ENCODE peak calls at places on chromosomes 7 and 10, in nine cellular contexts. D, J, G, N, V, C, R, Q and H are unnamed samples.

GRCh38 chr10:11205026-11205772 is 187.5 kb downstream of the CELF2 start:
- ATAC-seq in D (no peak), N (no peak), Q (no peak), R (no peak), J (no peak), V (no peak), G (no peak), C (no peak), H (peak; percentile 76)

GRCh38 chr10:60778978-60779668 is 845 bp downstream of the CDK1 start:
- ATAC-seq in Q (peak; percentile 6), J (peak; percentile 22), R (no peak), G (no peak), C (peak; percentile 7), N (no peak), D (peak; percentile 42), V (no peak), H (no peak)

GRCh38 chr7:128391805-128392204 is 18.0 kb downstream of the IMPDH1 start:
- ATAC-seq in V (no peak), R (no peak), G (no peak), J (no peak), D (no peak), C (no peak), Q (no peak), N (no peak), H (no peak)

GRCh38 chr10:93063977-93064660 is 3.5 kb downstream of the CYP26C1 start:
- ATAC-seq in Q (no peak), D (no peak), V (no peak), J (no peak), N (no peak), C (no peak), R (no peak), G (no peak), H (no peak)

GRCh38 chr10:114453576-114453975 is 49.3 kb upstream of the AFAP1L2 start:
- ATAC-seq in Q (no peak), C (no peak), V (no peak), J (no peak), N (no peak), D (no peak), G (no peak), R (no peak), H (no peak)

GRCh38 chr7:144037414-144038096 is 11.2 kb upstream of the OR2A5 start:
- ATAC-seq in C (no peak), R (no peak), Q (no peak), N (no peak), J (no peak), V (no peak), D (no peak), G (no peak), H (no peak)

GRCh38 chr7:102891693-102892261 is 21.0 kb upstream of the LRRC17 start:
- ATAC-seq in C (no peak), N (peak; percentile 54), V (no peak), G (no peak), R (peak; percentile 71), D (no peak), Q (no peak), J (peak; percentile 89), H (peak; percentile 81)

GRCh38 chr7:70734436-70734835 is 397.5 kb upstream of the GALNT17 start:
- ATAC-seq in N (no peak), D (no peak), Q (no peak), V (no peak), J (no peak), R (no peak), G (no peak), C (no peak), H (no peak)